ENCODE peak calls at places on chromosome 12, in six cellular contexts. L is fibroblast of mammary gland; G is pancreas; F is CD8-positive, alpha-beta T cell; N is BJ; T is lower leg skin. X is an unnamed sample.

GRCh38 chr12:90099288-90099687 is 390.6 kb upstream of the ATP2B1 start:
- DNase-seq in L (peak), G (no peak), F (no peak), N (no peak), T (no peak), X (no peak)

GRCh38 chr12:98416845-98417244 is 98.5 kb upstream of the TMPO start:
- DNase-seq in L (peak), G (no peak), F (no peak), N (no peak), T (no peak), X (peak)

GRCh38 chr12:77210724-77211123 is 145.4 kb upstream of the E2F7 start:
- DNase-seq in L (no peak), G (no peak), F (no peak), N (no peak), T (no peak), X (no peak)

GRCh38 chr12:97335093-97335492 is 127.5 kb upstream of the RMST start:
- DNase-seq in L (no peak), G (no peak), F (no peak), N (no peak), T (no peak), X (no peak)

GRCh38 chr12:121048442-121048841 is 9.4 kb upstream of the OASL start:
- DNase-seq in L (no peak), G (no peak), F (no peak), N (no peak), T (no peak), X (no peak)

GRCh38 chr12:114311966-114312365 is 94.0 kb downstream of the TBX5 start:
- DNase-seq in L (peak), G (no peak), F (no peak), N (peak), T (no peak), X (no peak)

GRCh38 chr12:54036620-54037359 is 3.9 kb downstream of the HOXC5 start:
- DNase-seq in L (peak), G (no peak), F (no peak), N (no peak), T (no peak), X (no peak)

GRCh38 chr12:14879222-14879933 is 6.3 kb downstream of the MGP start:
- DNase-seq in L (no peak), G (no peak), F (no peak), N (no peak), T (no peak), X (no peak)

GRCh38 chr12:12979731-12980259 is 20.3 kb downstream of the HEBP1 start:
- DNase-seq in L (peak), G (no peak), F (no peak), N (peak), T (no peak), X (peak)

GRCh38 chr12:131720921-131721320 is 10.0 kb downstream of the SFSWAP start:
- DNase-seq in L (peak), G (no peak), F (no peak), N (no peak), T (no peak), X (no peak)

GRCh38 chr12:15719230-15719629 is 70.0 kb downstream of the EPS8 start:
- DNase-seq in L (peak), G (no peak), F (no peak), N (no peak), T (no peak), X (peak)

GRCh38 chr12:56834886-56835285 is 71.8 kb downstream of the HSD17B6 start:
- DNase-seq in L (no peak), G (no peak), F (no peak), N (no peak), T (no peak), X (no peak)

GRCh38 chr12:14756331-14757143 is 46.7 kb downstream of the WBP11 start:
- DNase-seq in L (no peak), G (no peak), F (no peak), N (no peak), T (no peak), X (no peak)

GRCh38 chr12:66453837-66454236 is 151.5 kb downstream of the HELB start:
- DNase-seq in L (no peak), G (no peak), F (no peak), N (no peak), T (no peak), X (no peak)

GRCh38 chr12:19553177-19553576 is 113.9 kb downstream of the AEBP2 start:
- DNase-seq in L (no peak), G (no peak), F (no peak), N (no peak), T (no peak), X (no peak)

GRCh38 chr12:57518920-57519757 is 1.2 kb downstream of the DDIT3 start:
- DNase-seq in L (peak), G (peak), F (no peak), N (no peak), T (peak), X (peak)

GRCh38 chr12:98701166-98701565 is 56.1 kb downstream of the APAF1 start:
- DNase-seq in L (no peak), G (no peak), F (no peak), N (no peak), T (no peak), X (no peak)

GRCh38 chr12:19620222-19620621 is 180.9 kb downstream of the AEBP2 start:
- DNase-seq in L (no peak), G (no peak), F (no peak), N (no peak), T (no peak), X (no peak)

GRCh38 chr12:46438719-46439319 is 66.2 kb upstream of the SLC38A2 start:
- DNase-seq in L (no peak), G (no peak), F (no peak), N (no peak), T (no peak), X (no peak)

GRCh38 chr12:85829391-85829790 is 6.8 kb downstream of the RASSF9 start:
- DNase-seq in L (peak), G (no peak), F (no peak), N (no peak), T (no peak), X (peak)

GRCh38 chr12:67692966-67693365 is 44.4 kb downstream of the DYRK2 start:
- DNase-seq in L (no peak), G (no peak), F (no peak), N (no peak), T (no peak), X (no peak)

GRCh38 chr12:111775205-111776193 is 8.8 kb downstream of the ALDH2 start:
- DNase-seq in L (peak), G (peak), F (no peak), N (peak), T (peak), X (peak)

GRCh38 chr12:93819048-93819491 is 141.9 kb downstream of the CRADD start:
- DNase-seq in L (peak), G (no peak), F (no peak), N (no peak), T (peak), X (peak)

GRCh38 chr12:52022841-52023181 is 16.1 kb downstream of the TAMALIN start:
- DNase-seq in L (no peak), G (no peak), F (no peak), N (no peak), T (peak), X (no peak)

GRCh38 chr12:95051241-95051640 is 22.2 kb downstream of the NR2C1 start:
- DNase-seq in L (peak), G (no peak), F (no peak), N (no peak), T (no peak), X (no peak)

GRCh38 chr12:120321382-120322202 is 6.0 kb downstream of the PLA2G1B start:
- DNase-seq in L (no peak), G (peak), F (no peak), N (no peak), T (no peak), X (no peak)

GRCh38 chr12:130972589-130972950 is 18.9 kb downstream of the ADGRD1 start:
- DNase-seq in L (no peak), G (no peak), F (no peak), N (no peak), T (peak), X (no peak)

GRCh38 chr12:65875635-65876034 is 51.4 kb downstream of the HMGA2 start:
- DNase-seq in L (no peak), G (no peak), F (no peak), N (peak), T (no peak), X (peak)

GRCh38 chr12:120710805-120711296 is 593 bp downstream of the UNC119B start:
- DNase-seq in L (no peak), G (no peak), F (no peak), N (no peak), T (no peak), X (no peak)

GRCh38 chr12:52050116-52050770 is 999 bp upstream of the NR4A1 start:
- DNase-seq in L (peak), G (peak), F (no peak), N (no peak), T (peak), X (peak)

DNA sequence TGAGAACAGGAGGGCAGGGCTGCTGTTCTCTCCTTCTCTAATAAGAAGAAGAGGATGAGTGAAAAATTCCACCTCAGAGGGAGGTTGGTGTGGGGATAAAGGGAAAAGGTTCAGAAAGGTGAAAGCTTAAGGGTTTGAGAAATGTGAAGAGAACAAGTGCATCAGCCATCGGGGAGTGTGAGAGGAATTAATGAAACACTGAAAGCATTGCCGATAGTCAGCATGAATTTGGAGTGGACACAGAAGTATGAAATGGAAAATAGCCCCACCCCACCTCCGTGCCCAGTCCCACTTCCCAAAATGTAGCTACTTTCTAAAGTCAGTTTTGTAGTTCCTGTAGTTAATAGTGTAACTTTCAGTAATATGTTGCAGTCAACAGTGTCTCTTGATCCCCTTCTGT is 33.4 kb downstream of the DIP2B start:
- DNase-seq in L (no peak), G (no peak), F (no peak), N (no peak), T (no peak), X (no peak)
- H3K4me3 ChIP-seq in L (no peak), G (no peak), F (no peak), N (no peak), T (no peak), X (no peak)

DNA sequence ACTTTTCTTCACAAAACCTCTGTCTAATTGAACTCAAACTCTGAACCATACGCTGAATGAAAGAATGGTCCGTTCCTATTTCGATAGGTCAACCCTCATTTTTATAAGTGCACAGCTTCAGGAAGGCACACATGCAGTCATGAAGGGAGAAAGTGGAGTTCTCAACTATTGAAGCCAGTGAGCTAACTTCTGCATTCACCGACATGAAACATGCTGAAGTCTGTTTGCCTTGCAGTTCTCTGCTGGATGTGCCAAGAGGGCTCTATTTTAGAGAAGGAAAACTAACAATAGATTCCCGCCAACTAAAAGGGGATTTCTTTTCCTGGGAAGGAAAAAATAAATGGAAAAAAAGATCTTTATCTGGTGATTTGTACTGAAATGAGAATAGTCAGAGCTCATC is 191.0 kb upstream of the PLEKHG7 start:
- DNase-seq in L (no peak), G (no peak), F (no peak), N (no peak), T (no peak), X (no peak)
- TF ChIP-seq CTCF in L (no peak), G (no peak), F (no peak), N (no peak), T (no peak), X (no peak)

GRCh38 chr12:7127916-7128626 is 618 bp downstream of the RBP5 start:
- DNase-seq in L (no peak), G (no peak), F (no peak), N (no peak), T (no peak), X (no peak)
- H3K4me3 ChIP-seq in L (no peak), G (peak), F (no peak), N (no peak), T (no peak), X (no peak)

GRCh38 chr12:127559349-127560040 is 707.5 kb upstream of the TMEM132C start:
- DNase-seq in L (peak), G (no peak), F (no peak), N (peak), T (no peak), X (peak)
- TF ChIP-seq CTCF in L (peak), G (no peak), F (no peak), N (peak), T (no peak), X (peak)

GRCh38 chr12:113088971-113089756 is 32.6 kb downstream of the DTX1 start:
- DNase-seq in L (no peak), G (no peak), F (peak), N (no peak), T (no peak), X (no peak)
- H3K4me3 ChIP-seq in L (no peak), G (no peak), F (peak), N (no peak), T (no peak), X (no peak)

GRCh38 chr12:101107032-101107763 is 102.8 kb downstream of the SLC5A8 start:
- DNase-seq in L (no peak), G (no peak), F (no peak), N (no peak), T (no peak), X (no peak)

GRCh38 chr12:101110856-101111255 is 99.2 kb downstream of the SLC5A8 start:
- DNase-seq in L (no peak), G (no peak), F (no peak), N (no peak), T (no peak), X (no peak)

GRCh38 chr12:101111441-101111840 is 98.6 kb downstream of the SLC5A8 start:
- DNase-seq in L (no peak), G (no peak), F (no peak), N (no peak), T (no peak), X (no peak)

DNA sequence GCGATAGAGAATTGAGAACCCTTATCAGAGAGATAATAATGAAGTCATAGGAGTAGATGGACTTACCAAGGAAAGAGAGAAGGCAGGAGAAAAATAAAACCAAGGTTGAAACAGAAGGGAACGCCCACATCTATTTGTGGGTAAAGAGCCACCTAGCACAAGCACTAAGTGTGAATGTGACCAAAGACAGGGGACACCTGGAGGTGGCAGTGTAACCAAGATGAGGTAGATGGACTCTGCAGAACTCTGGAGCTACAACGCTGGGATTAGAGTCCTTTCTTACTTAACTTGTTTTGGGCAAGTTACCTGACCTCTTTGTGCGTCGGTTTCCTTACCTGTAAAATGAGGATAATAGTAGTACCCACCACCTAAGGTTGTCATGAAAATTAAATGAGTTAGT is 101.9 kb downstream of the SLC5A8 start:
- DNase-seq in L (no peak), G (no peak), F (no peak), N (no peak), T (no peak), X (no peak)
- TF ChIP-seq CTCF in L (no peak), G (no peak), F (no peak), N (no peak), T (no peak), X (no peak)

DNA sequence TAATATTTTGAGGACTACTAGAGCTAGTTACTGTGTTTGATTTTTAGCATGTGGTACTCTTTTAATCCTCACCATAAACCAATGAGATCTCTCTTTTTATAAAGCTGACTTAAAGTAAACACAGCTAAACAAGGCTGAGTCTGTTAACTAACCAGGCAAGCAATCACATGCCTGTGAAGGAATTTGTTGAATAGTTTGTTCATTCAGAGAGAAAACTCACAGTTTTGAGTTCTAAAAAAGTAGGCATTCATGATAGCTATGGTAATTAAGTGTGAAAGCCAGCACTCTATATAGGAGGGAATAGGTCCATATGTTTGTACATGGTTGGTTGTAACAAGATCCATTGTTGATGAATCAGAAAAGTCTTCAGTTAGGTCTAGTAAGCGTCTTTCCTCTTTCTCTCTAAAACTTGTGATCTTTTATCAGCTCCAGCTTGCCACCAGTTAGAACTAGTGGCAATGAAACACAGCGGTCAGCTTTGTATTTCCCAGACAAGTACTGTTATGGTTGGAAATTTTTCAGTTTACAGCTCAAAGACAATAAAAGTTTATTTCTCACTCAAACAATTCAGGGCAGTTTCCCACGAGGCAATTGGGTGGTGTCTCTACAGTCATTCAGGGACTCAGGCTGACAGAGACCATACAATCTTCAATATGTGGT is 203.3 kb downstream of the KIF21A start:
- DNase-seq in L (no peak), G (no peak), F (no peak), N (no peak), T (no peak), X (peak)
- H3K4me3 ChIP-seq in L (no peak), G (no peak), F (no peak), N (no peak), T (no peak), X (no peak)

GRCh38 chr12:30825341-30825740 is 70.6 kb upstream of the CAPRIN2 start:
- DNase-seq in L (no peak), G (no peak), F (no peak), N (no peak), T (no peak), X (no peak)

GRCh38 chr12:30824311-30824710 is 69.6 kb upstream of the CAPRIN2 start:
- DNase-seq in L (no peak), G (no peak), F (no peak), N (no peak), T (no peak), X (no peak)

GRCh38 chr12:30823764-30824163 is 69.0 kb upstream of the CAPRIN2 start:
- DNase-seq in L (no peak), G (no peak), F (no peak), N (no peak), T (peak), X (no peak)

GRCh38 chr12:30822385-30823139 is 67.8 kb upstream of the CAPRIN2 start:
- DNase-seq in L (peak), G (peak), F (peak), N (no peak), T (peak), X (peak)

DNA sequence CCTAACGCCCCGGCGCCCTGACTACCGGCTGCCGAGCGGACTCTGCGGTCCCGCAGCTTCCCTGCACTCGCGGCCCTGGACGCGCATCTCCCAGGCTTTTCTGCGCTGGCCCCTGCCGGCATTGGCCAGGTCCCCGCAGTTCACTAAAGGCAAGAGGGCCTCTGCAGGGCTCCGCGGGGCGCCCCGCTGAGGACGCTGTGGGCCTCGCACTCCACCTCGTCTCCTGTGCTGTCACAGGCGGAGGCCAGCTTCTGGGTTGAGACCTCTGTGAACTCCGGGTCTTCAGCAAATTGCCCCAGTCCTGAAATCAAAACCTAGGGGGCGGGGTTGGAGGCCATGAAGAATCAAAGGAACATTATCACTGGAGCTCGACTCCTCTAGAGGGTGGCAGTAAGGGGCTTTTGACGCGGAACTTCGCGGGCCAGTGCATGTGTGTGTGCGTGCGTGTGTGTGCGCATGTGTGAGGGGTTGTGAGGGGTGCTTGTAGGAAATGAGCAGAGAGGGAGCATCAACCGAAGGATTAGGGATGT is 68.5 kb upstream of the CAPRIN2 start:
- DNase-seq in L (peak), G (peak), F (peak), N (no peak), T (peak), X (peak)
- TF ChIP-seq CTCF in L (no peak), G (no peak), F (no peak), N (no peak), T (no peak), X (peak)

GRCh38 chr12:104048162-104048561 is 1.8 kb downstream of the GLT8D2 start:
- DNase-seq in L (no peak), G (no peak), F (no peak), N (no peak), T (no peak), X (no peak)
- H3K4me3 ChIP-seq in L (no peak), G (no peak), F (no peak), N (peak), T (no peak), X (no peak)

DNA sequence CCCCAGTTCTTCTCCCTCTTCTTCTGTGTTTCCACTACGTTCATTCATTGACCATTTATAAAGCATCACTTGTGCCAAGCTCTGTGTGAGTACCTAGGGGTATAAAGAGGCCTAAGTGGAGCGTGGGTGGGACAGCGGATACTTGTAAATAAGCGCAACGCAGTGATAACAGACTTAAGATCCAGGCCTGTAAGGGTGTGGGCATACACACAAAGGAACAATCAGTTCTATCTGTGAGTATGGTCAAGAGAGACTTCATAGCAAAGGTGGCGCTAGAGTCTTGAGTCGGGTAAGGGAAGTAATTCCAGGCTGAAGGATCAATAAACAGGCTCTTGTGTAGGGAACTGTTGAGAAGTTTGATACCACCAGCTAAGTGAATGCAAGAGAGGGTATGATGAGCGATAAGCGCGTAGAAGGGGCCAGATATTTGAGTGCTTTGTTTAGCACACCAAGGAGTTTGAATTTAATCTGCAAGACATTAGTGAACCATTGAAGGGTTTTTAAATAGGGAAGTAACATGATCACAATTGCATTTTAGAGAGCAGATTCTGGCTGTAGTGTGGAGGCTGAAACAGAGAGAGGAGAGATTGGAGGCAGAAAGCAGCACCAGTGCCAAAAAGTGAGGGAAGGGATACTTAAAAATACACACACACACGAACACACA is 1.0 kb upstream of the GXYLT1 start:
- DNase-seq in L (peak), G (no peak), F (no peak), N (no peak), T (no peak), X (no peak)
- TF ChIP-seq CTCF in L (no peak), G (no peak), F (no peak), N (no peak), T (no peak), X (no peak)